ENCODE peak calls at places on chromosomes 2 and 18, in four cellular contexts. U is kidney, F is neural progenitor cell, X is MM.1S. T is an unnamed sample.
A peak's percentile ranks its signal among the peaks of the same experiment; 100 is the strongest.

GRCh38 chr2:140759431-140760156 is 1371.2 kb downstream of the LRP1B start:
- DNase-seq in U (no peak), F (peak; percentile 35), X (no peak), T (no peak)

GRCh38 chr2:234393352-234393751 is 103.5 kb downstream of the ARL4C start:
- DNase-seq in U (no peak), F (no peak), X (no peak), T (peak; percentile 71)

GRCh38 chr2:96514521-96514920 is 9.4 kb upstream of the NEURL3 start:
- DNase-seq in U (no peak), F (no peak), X (no peak), T (no peak)

GRCh38 chr2:85702172-85702571 is 8.0 kb downstream of the GNLY start:
- DNase-seq in U (no peak), F (no peak), X (no peak), T (no peak)

GRCh38 chr2:218877331-218877730 is 3.3 kb upstream of the WNT10A start:
- DNase-seq in U (no peak), F (no peak), X (no peak), T (no peak)

GRCh38 chr2:111119004-111119846 is 1.5 kb upstream of the BCL2L11 start:
- DNase-seq in U (peak; percentile 78), F (peak; percentile 44), X (no peak), T (peak; percentile 3)

GRCh38 chr2:234496442-234496834 is 443 bp downstream of the ARL4C start:
- DNase-seq in U (peak; percentile 84), F (no peak), X (peak; percentile 56), T (peak; percentile 81)

GRCh38 chr2:117691980-117692379 is 122.5 kb upstream of the DDX18 start:
- DNase-seq in U (no peak), F (peak; percentile 11), X (no peak), T (no peak)

GRCh38 chr2:164066095-164066494 is 330.3 kb upstream of the FIGN start:
- DNase-seq in U (no peak), F (no peak), X (no peak), T (no peak)

GRCh38 chr2:191351921-191352320 is 106.7 kb downstream of the MYO1B start:
- DNase-seq in U (no peak), F (no peak), X (no peak), T (no peak)

GRCh38 chr2:18123211-18123570 is 244.7 kb downstream of the KCNS3 start:
- DNase-seq in U (no peak), F (no peak), X (no peak), T (no peak)

GRCh38 chr2:57796527-57796926 is 250.1 kb upstream of the VRK2 start:
- DNase-seq in U (no peak), F (peak; percentile 86), X (no peak), T (no peak)

GRCh38 chr2:160561551-160562280 is 68.1 kb upstream of the RBMS1 start:
- DNase-seq in U (no peak), F (no peak), X (no peak), T (no peak)

GRCh38 chr2:164485541-164485940 is 135.7 kb downstream of the GRB14 start:
- DNase-seq in U (no peak), F (no peak), X (no peak), T (no peak)

GRCh38 chr2:46648141-46648742 is 168.9 kb downstream of the TMEM247 start:
- DNase-seq in U (no peak), F (no peak), X (no peak), T (no peak)

GRCh38 chr2:138207531-138207930 is 243.3 kb downstream of the HNMT start:
- DNase-seq in U (no peak), F (no peak), X (no peak), T (no peak)

GRCh38 chr2:121810959-121811853 is 55.8 kb downstream of the TSN start:
- DNase-seq in U (no peak), F (peak; percentile 88), X (peak; percentile 54), T (no peak)

GRCh38 chr2:18752667-18753422 is 163.5 kb upstream of the NT5C1B start:
- DNase-seq in U (no peak), F (no peak), X (no peak), T (no peak)

GRCh38 chr2:36277146-36277808 is 78.3 kb upstream of the CRIM1 start:
- DNase-seq in U (no peak), F (no peak), X (no peak), T (no peak)

GRCh38 chr2:26169226-26169625 is 3.7 kb upstream of the GAREM2 start:
- DNase-seq in U (no peak), F (no peak), X (no peak), T (no peak)

GRCh38 chr2:215010390-215010789 is 128.0 kb downstream of the ABCA12 start:
- DNase-seq in U (no peak), F (no peak), X (no peak), T (no peak)

GRCh38 chr18:63022429-63023022 is 297.0 kb downstream of the BCL2 start:
- DNase-seq in U (no peak), F (peak; percentile 59), X (no peak), T (no peak)

GRCh38 chr2:207256476-207257207 is 90.9 kb upstream of the KLF7 start:
- DNase-seq in U (no peak), F (no peak), X (no peak), T (no peak)
- H3K4me1 ChIP-seq in U (peaks cover 19% of the 10 kb centered on the region), F (peaks cover 38% of the 10 kb centered on the region), X (no peaks in the 10 kb centered on the region), T (no peaks in the 10 kb centered on the region)

GRCh38 chr18:48539406-48540328 is 836 bp downstream of the CTIF start:
- DNase-seq in U (peak; percentile 85), F (peak; percentile 83), X (peak; percentile 16), T (no peak)

GRCh38 chr18:48541747-48542108 is 2.9 kb downstream of the CTIF start:
- DNase-seq in U (no peak), F (no peak), X (no peak), T (no peak)

GRCh38 chr18:48542513-48543181 is 3.8 kb downstream of the CTIF start:
- DNase-seq in U (no peak), F (no peak), X (no peak), T (no peak)

GRCh38 chr18:48540329-48541025 is 1.6 kb downstream of the CTIF start:
- DNase-seq in U (peak; percentile 85), F (peak; percentile 84), X (peak; percentile 64), T (peak; percentile 28)

DNA sequence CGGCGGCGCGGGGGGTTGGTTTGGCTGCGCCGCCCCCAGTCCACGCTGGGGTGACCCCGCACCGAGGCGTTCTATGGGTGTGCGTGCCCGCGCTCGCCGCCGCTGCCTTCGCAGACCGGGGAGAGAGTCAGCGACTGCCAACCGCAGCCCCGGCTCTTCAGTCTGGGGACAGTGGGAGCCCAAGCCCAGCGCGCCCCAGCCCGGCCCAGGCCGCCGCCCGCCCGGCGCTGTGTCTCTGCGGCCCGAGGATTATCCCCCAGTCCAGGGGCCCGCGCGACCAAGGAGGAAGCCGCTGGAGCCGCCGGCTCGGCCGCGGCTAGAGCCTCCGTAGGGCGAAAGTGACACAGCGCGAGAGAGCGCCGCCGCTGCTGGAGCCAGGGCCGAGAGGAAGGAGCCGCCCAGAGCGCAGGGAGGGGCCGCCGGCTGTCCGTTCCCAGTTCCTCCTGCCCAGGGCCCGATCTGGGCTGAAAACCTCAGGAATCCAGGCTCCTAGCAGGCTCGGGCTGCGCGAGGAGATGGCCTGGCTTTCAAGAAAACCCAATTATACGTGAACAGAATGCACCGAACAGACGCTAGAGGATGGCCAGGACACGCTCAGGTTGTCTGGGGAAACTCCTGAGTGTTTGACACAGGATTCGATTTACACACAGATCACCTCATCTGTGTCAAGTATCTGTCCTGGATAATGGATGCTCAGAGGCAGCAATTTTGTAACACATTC is 2.4 kb downstream of the CTIF start:
- DNase-seq in U (peak; percentile 92), F (peak; percentile 90), X (peak; percentile 60), T (no peak)
- H3K4me3 ChIP-seq in U (peak overlapping the region; percentile 49), F (peak overlapping the region; percentile 75), X (peak overlapping the region; percentile 90), T (no peak overlapping the region)

GRCh38 chr2:227186751-227187150 is 22.3 kb downstream of the COL4A3 start:
- DNase-seq in U (no peak), F (no peak), X (no peak), T (no peak)
- H3K27ac ChIP-seq in U (peak overlapping the region; percentile 20), F (no peak overlapping the region), X (no peak overlapping the region), T (no peak overlapping the region)

DNA sequence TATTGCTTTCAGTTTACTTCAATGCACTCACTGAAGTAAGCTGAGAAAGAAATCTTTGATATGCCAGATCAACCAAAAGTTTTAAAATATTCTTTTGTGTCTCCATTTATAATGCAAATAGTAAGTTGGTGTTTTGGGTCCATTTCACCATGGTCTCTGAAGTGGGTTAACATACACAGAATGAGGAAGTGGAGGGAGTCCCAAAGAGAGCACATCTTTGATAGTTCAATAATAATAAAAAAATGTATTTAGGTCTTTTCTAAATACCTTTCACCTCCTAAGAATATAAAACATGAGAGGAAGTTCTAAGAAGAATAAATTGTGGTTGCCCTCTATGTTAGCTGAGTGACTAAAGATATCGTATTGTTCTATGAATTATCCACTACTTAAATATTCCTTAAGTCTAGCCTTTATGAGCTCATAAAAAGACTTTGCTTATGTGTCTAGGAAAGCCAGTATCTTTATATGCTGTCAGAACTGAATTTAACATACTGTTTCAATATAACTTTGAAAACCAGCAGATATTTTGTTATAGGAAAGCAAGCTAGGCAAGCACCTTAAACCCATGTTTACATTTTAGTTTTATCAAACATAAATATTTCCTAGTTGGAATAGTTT is 148.7 kb upstream of the ZEB2 start:
- DNase-seq in U (no peak), F (no peak), X (no peak), T (no peak)
- H3K4me1 ChIP-seq in U (no peaks in the 10 kb centered on the region), F (no peaks in the 10 kb centered on the region), X (no peaks in the 10 kb centered on the region), T (no peaks in the 10 kb centered on the region)

GRCh38 chr2:201262718-201263117 is 2.4 kb downstream of the CASP8 start:
- DNase-seq in U (no peak), F (no peak), X (peak; percentile 85), T (no peak)
- H3K4me3 ChIP-seq in U (no peak overlapping the region), F (no peak overlapping the region), X (peak overlapping the region; percentile 49), T (peak overlapping the region; percentile 100)

GRCh38 chr2:12661472-12661871 is 55.3 kb upstream of the TRIB2 start:
- DNase-seq in U (no peak), F (no peak), X (no peak), T (no peak)

GRCh38 chr2:12658287-12658945 is 58.3 kb upstream of the TRIB2 start:
- DNase-seq in U (no peak), F (no peak), X (no peak), T (peak; percentile 74)

GRCh38 chr2:12665334-12665733 is 51.4 kb upstream of the TRIB2 start:
- DNase-seq in U (no peak), F (no peak), X (no peak), T (no peak)

GRCh38 chr2:12666445-12666844 is 50.3 kb upstream of the TRIB2 start:
- DNase-seq in U (no peak), F (no peak), X (no peak), T (no peak)

GRCh38 chr2:12663306-12664037 is 53.3 kb upstream of the TRIB2 start:
- DNase-seq in U (no peak), F (no peak), X (no peak), T (no peak)
- H3K27ac ChIP-seq in U (peak overlapping the region; percentile 74), F (no peak overlapping the region), X (no peak overlapping the region), T (no peak overlapping the region)

DNA sequence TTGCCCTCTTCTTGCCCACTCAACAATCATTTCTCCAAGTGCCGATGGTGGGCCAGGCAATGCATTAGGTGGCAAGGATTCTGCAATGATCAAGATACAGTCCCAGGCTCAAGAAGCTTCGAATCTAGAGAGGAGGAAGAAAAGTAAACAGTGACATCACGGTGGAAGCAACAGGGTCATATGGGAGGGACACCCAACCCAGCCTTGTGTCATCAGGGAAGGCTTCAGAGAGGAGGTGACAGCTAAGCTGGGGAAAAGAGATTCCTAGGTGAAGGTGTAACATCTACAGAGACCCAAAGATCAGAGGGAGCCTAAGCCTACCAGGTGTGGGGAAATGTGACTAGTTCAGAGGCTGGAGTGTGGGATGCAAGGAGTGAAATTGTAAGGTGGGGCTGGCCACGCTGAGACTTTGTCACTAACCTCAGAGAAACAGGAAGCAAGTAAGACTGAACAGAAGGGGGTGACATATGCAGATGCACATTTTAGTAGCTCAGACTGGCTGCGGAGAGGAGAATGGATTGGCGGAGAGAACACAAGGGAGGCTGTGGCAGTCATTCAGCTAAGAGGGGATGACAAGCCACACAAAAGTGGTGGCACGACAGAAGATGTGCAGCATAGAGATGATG is 104.9 kb downstream of the ANKRD44 start:
- DNase-seq in U (no peak), F (no peak), X (no peak), T (peak; percentile 57)
- H3K4me1 ChIP-seq in U (peaks cover 3% of the 10 kb centered on the region), F (no peaks in the 10 kb centered on the region), X (peaks cover 53% of the 10 kb centered on the region), T (peaks cover 93% of the 10 kb centered on the region)